ENCODE peak calls at places on chromosomes 7 and 10, in six cellular contexts. One of them, this sample, is unnamed.

GRCh38 chr7:120988591-120989299 is at the start of gene CPED1:
- DNase-seq in Caco-2: peak
- DNase-seq in adrenal gland: peak
- DNase-seq in nephron progenitor cell: peak
- DNase-seq in fibroblast of pulmonary artery: peak
- DNase-seq in astrocyte: peak
- DNase-seq in this sample: peak

GRCh38 chr7:150977382-150978135 is 562 bp downstream of the KCNH2 start:
- DNase-seq in adrenal gland: no peak
- DNase-seq in nephron progenitor cell: no peak
- DNase-seq in fibroblast of pulmonary artery: no peak
- DNase-seq in Caco-2: no peak
- DNase-seq in astrocyte: no peak
- DNase-seq in this sample: no peak

GRCh38 chr7:87128883-87129282 is 23.4 kb upstream of the DMTF1 start:
- DNase-seq in fibroblast of pulmonary artery: no peak
- DNase-seq in Caco-2: no peak
- DNase-seq in nephron progenitor cell: peak
- DNase-seq in adrenal gland: no peak
- DNase-seq in astrocyte: no peak
- DNase-seq in this sample: no peak

GRCh38 chr10:118978316-118978997 is 51.1 kb upstream of the NANOS1 start:
- DNase-seq in astrocyte: no peak
- DNase-seq in Caco-2: no peak
- DNase-seq in nephron progenitor cell: no peak
- DNase-seq in adrenal gland: no peak
- DNase-seq in fibroblast of pulmonary artery: no peak
- DNase-seq in this sample: no peak

GRCh38 chr7:50857804-50858203 is 75.1 kb upstream of the GRB10 start:
- DNase-seq in nephron progenitor cell: no peak
- DNase-seq in Caco-2: no peak
- DNase-seq in astrocyte: no peak
- DNase-seq in fibroblast of pulmonary artery: no peak
- DNase-seq in adrenal gland: peak
- DNase-seq in this sample: peak

GRCh38 chr10:57880441-57881301 is 387.0 kb downstream of the IPMK start:
- DNase-seq in adrenal gland: no peak
- DNase-seq in nephron progenitor cell: no peak
- DNase-seq in fibroblast of pulmonary artery: no peak
- DNase-seq in astrocyte: no peak
- DNase-seq in Caco-2: no peak
- DNase-seq in this sample: no peak

GRCh38 chr7:45599851-45600706 is 25.9 kb downstream of the ADCY1 start:
- DNase-seq in fibroblast of pulmonary artery: no peak
- DNase-seq in astrocyte: no peak
- DNase-seq in nephron progenitor cell: no peak
- DNase-seq in adrenal gland: no peak
- DNase-seq in Caco-2: no peak
- DNase-seq in this sample: peak

GRCh38 chr7:114930829-114931655 is 9.1 kb downstream of the MDFIC start:
- DNase-seq in Caco-2: no peak
- DNase-seq in adrenal gland: no peak
- DNase-seq in fibroblast of pulmonary artery: no peak
- DNase-seq in nephron progenitor cell: no peak
- DNase-seq in astrocyte: peak
- DNase-seq in this sample: no peak

GRCh38 chr7:122137291-122138077 is 6.6 kb downstream of the AASS start:
- DNase-seq in astrocyte: peak
- DNase-seq in Caco-2: no peak
- DNase-seq in nephron progenitor cell: no peak
- DNase-seq in adrenal gland: no peak
- DNase-seq in fibroblast of pulmonary artery: peak
- DNase-seq in this sample: no peak

GRCh38 chr7:111866787-111867186 is 304.5 kb upstream of the IMMP2L start:
- DNase-seq in Caco-2: no peak
- DNase-seq in adrenal gland: no peak
- DNase-seq in nephron progenitor cell: no peak
- DNase-seq in astrocyte: no peak
- DNase-seq in fibroblast of pulmonary artery: no peak
- DNase-seq in this sample: no peak

GRCh38 chr7:5646846-5647245 is 134.6 kb downstream of the RNF216 start:
- DNase-seq in fibroblast of pulmonary artery: peak
- DNase-seq in nephron progenitor cell: no peak
- DNase-seq in astrocyte: peak
- DNase-seq in adrenal gland: no peak
- DNase-seq in Caco-2: no peak
- DNase-seq in this sample: no peak

GRCh38 chr10:14008648-14009072 is 322.1 kb downstream of the FRMD4A start:
- DNase-seq in Caco-2: no peak
- DNase-seq in nephron progenitor cell: no peak
- DNase-seq in adrenal gland: no peak
- DNase-seq in fibroblast of pulmonary artery: no peak
- DNase-seq in astrocyte: no peak
- DNase-seq in this sample: no peak

GRCh38 chr10:30725661-30726060 is 96.1 kb upstream of the LYZL2 start:
- DNase-seq in nephron progenitor cell: no peak
- DNase-seq in adrenal gland: no peak
- DNase-seq in Caco-2: no peak
- DNase-seq in fibroblast of pulmonary artery: no peak
- DNase-seq in astrocyte: no peak
- DNase-seq in this sample: no peak

GRCh38 chr10:68553138-68553537 is 7.0 kb upstream of the TET1 start:
- DNase-seq in adrenal gland: no peak
- DNase-seq in fibroblast of pulmonary artery: no peak
- DNase-seq in nephron progenitor cell: no peak
- DNase-seq in Caco-2: no peak
- DNase-seq in astrocyte: no peak
- DNase-seq in this sample: no peak
- TF ChIP-seq CTCF in adrenal gland: no peak
- TF ChIP-seq CTCF in fibroblast of pulmonary artery: no peak
- TF ChIP-seq CTCF in nephron progenitor cell: no peak
- TF ChIP-seq CTCF in Caco-2: no peak
- TF ChIP-seq CTCF in astrocyte: no peak
- TF ChIP-seq CTCF in this sample: no peak

GRCh38 chr7:92988051-92988450 is 129.7 kb downstream of the SAMD9 start:
- DNase-seq in fibroblast of pulmonary artery: peak
- DNase-seq in Caco-2: peak
- DNase-seq in adrenal gland: peak
- DNase-seq in nephron progenitor cell: no peak
- DNase-seq in astrocyte: peak
- DNase-seq in this sample: no peak
- TF ChIP-seq CTCF in fibroblast of pulmonary artery: peak
- TF ChIP-seq CTCF in Caco-2: peak
- TF ChIP-seq CTCF in adrenal gland: peak
- TF ChIP-seq CTCF in nephron progenitor cell: peak
- TF ChIP-seq CTCF in astrocyte: peak
- TF ChIP-seq CTCF in this sample: no peak

GRCh38 chr10:97067716-97068391 is 117.9 kb downstream of the SLIT1 start:
- DNase-seq in adrenal gland: no peak
- DNase-seq in Caco-2: no peak
- DNase-seq in nephron progenitor cell: no peak
- DNase-seq in astrocyte: no peak
- DNase-seq in fibroblast of pulmonary artery: no peak
- DNase-seq in this sample: no peak
- TF ChIP-seq CTCF in adrenal gland: no peak
- TF ChIP-seq CTCF in Caco-2: no peak
- TF ChIP-seq CTCF in nephron progenitor cell: peak
- TF ChIP-seq CTCF in astrocyte: no peak
- TF ChIP-seq CTCF in fibroblast of pulmonary artery: no peak
- TF ChIP-seq CTCF in this sample: no peak

GRCh38 chr10:33290286-33291052 is 44.0 kb downstream of the NRP1 start:
- DNase-seq in fibroblast of pulmonary artery: no peak
- DNase-seq in astrocyte: peak
- DNase-seq in adrenal gland: no peak
- DNase-seq in nephron progenitor cell: no peak
- DNase-seq in Caco-2: no peak
- DNase-seq in this sample: no peak
- TF ChIP-seq CTCF in fibroblast of pulmonary artery: peak
- TF ChIP-seq CTCF in astrocyte: peak
- TF ChIP-seq CTCF in adrenal gland: no peak
- TF ChIP-seq CTCF in nephron progenitor cell: no peak
- TF ChIP-seq CTCF in Caco-2: no peak
- TF ChIP-seq CTCF in this sample: peak

GRCh38 chr10:91604462-91604935 is 28.4 kb downstream of the PPP1R3C start:
- DNase-seq in astrocyte: peak
- DNase-seq in Caco-2: no peak
- DNase-seq in adrenal gland: no peak
- DNase-seq in fibroblast of pulmonary artery: peak
- DNase-seq in nephron progenitor cell: no peak
- DNase-seq in this sample: no peak
- TF ChIP-seq CTCF in astrocyte: no peak
- TF ChIP-seq CTCF in Caco-2: no peak
- TF ChIP-seq CTCF in adrenal gland: no peak
- TF ChIP-seq CTCF in fibroblast of pulmonary artery: peak
- TF ChIP-seq CTCF in nephron progenitor cell: no peak
- TF ChIP-seq CTCF in this sample: peak

DNA sequence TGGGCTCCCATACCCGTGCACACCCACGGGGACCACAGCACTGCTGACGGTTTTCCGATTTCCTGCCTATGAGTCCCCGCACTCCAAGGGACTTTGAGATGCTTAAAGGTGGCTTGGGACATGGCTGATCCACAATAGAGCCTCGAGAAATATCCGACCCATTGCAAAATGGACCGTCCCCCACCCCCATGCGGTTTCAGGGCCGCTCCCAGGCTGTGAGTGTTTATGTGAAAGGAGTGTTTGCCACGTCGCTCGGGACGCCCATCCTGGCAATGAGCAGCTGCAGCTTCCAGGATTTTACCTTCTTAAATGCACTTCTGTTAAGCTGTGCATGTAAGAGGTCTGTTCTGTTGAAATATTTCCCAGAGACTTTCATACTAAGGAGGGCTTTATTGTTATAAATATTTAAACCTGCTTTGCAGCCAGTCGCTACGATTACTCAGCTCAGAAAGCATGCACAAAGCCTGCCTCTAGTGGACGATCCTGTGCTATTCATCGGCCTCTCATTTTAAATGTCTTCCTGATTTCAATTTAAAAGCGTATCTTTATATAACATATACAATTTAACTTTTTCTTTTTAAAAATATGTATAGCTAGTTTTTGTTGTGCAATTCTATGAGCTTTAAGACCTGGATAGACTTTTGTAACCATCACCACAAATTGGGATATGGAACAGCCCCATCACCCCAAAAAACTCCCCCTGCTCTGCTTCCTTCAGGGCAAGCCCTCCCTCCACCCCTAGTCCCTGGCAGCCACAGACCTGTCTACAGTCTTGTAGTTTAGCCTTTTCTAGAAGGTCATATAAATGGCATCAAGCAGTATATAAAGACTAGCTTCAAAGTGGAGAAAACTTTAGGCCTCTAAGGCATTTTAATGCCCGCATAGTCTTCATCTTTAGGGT is 418.3 kb downstream of the PAXIP1 start:
- DNase-seq in nephron progenitor cell: no peak
- DNase-seq in Caco-2: no peak
- DNase-seq in adrenal gland: no peak
- DNase-seq in astrocyte: peak
- DNase-seq in fibroblast of pulmonary artery: no peak
- DNase-seq in this sample: no peak
- TF ChIP-seq CTCF in nephron progenitor cell: peak
- TF ChIP-seq CTCF in Caco-2: peak
- TF ChIP-seq CTCF in adrenal gland: no peak
- TF ChIP-seq CTCF in astrocyte: peak
- TF ChIP-seq CTCF in fibroblast of pulmonary artery: no peak
- TF ChIP-seq CTCF in this sample: peak

GRCh38 chr10:11104772-11105675 is 87.4 kb downstream of the CELF2 start:
- DNase-seq in fibroblast of pulmonary artery: no peak
- DNase-seq in astrocyte: no peak
- DNase-seq in nephron progenitor cell: no peak
- DNase-seq in adrenal gland: no peak
- DNase-seq in Caco-2: no peak
- DNase-seq in this sample: no peak
- TF ChIP-seq CTCF in fibroblast of pulmonary artery: no peak
- TF ChIP-seq CTCF in astrocyte: no peak
- TF ChIP-seq CTCF in nephron progenitor cell: no peak
- TF ChIP-seq CTCF in adrenal gland: no peak
- TF ChIP-seq CTCF in Caco-2: no peak
- TF ChIP-seq CTCF in this sample: no peak

DNA sequence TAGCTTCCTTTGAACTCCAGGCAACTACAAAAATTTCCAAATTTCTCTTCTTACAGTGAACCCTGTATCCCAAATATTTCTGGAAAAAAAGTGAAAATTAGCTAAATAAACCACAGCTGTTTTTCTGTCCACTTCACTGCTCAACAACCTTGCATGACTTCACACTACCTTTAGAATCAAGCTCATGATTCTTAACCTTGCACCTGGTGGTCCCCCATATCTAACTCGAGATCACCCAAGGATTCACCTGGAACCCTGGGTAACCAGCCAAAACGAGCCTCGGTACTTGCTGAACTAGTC is 47.5 kb downstream of the PDLIM1 start:
- DNase-seq in astrocyte: no peak
- DNase-seq in adrenal gland: no peak
- DNase-seq in nephron progenitor cell: no peak
- DNase-seq in Caco-2: no peak
- DNase-seq in fibroblast of pulmonary artery: no peak
- DNase-seq in this sample: peak
- TF ChIP-seq CTCF in astrocyte: no peak
- TF ChIP-seq CTCF in adrenal gland: no peak
- TF ChIP-seq CTCF in nephron progenitor cell: no peak
- TF ChIP-seq CTCF in Caco-2: no peak
- TF ChIP-seq CTCF in fibroblast of pulmonary artery: no peak
- TF ChIP-seq CTCF in this sample: no peak